ENCODE peak calls at places on chromosomes 2 and 18, in seven cellular contexts. W, M, K, Z, S, C and H are unnamed samples.

GRCh38 chr2:210363876-210364275 is 48.9 kb upstream of the MYL1 start:
- DNase-seq in W (no peak), M (no peak), K (no peak), Z (no peak), S (no peak), C (no peak), H (no peak)

GRCh38 chr2:199439094-199439493 is 18.6 kb downstream of the SATB2 start:
- DNase-seq in W (no peak), M (no peak), K (no peak), Z (no peak), S (no peak), C (no peak), H (no peak)

GRCh38 chr2:80326214-80326613 is 21.7 kb upstream of the LRRTM1 start:
- DNase-seq in W (no peak), M (no peak), K (peak; percentile 64), Z (peak; percentile 47), S (no peak), C (no peak), H (no peak)

GRCh38 chr2:26768759-26769500 is 4.8 kb downstream of the SLC35F6 start:
- DNase-seq in W (peak; percentile 35), M (no peak), K (no peak), Z (peak; percentile 83), S (peak; percentile 11), C (no peak), H (peak; percentile 78)

GRCh38 chr2:214103199-214104001 is 307.5 kb upstream of the VWC2L start:
- DNase-seq in W (no peak), M (no peak), K (no peak), Z (no peak), S (no peak), C (peak; percentile 96), H (no peak)

GRCh38 chr2:27171351-27171848 is 22.6 kb downstream of the TCF23 start:
- DNase-seq in W (no peak), M (no peak), K (no peak), Z (peak; percentile 28), S (no peak), C (no peak), H (no peak)

GRCh38 chr2:26988165-26988879 is 17.9 kb downstream of the MAPRE3 start:
- DNase-seq in W (no peak), M (no peak), K (no peak), Z (peak; percentile 93), S (no peak), C (no peak), H (peak; percentile 75)

GRCh38 chr18:49757513-49758262 is 55.6 kb downstream of the ACAA2 start:
- DNase-seq in W (no peak), M (peak; percentile 72), K (no peak), Z (no peak), S (no peak), C (no peak), H (no peak)

GRCh38 chr18:23627325-23627724 is 35.4 kb downstream of the ANKRD29 start:
- DNase-seq in W (no peak), M (no peak), K (no peak), Z (peak; percentile 90), S (no peak), C (no peak), H (peak; percentile 83)

GRCh38 chr2:102790086-102790453 is 28.2 kb downstream of the TMEM182 start:
- DNase-seq in W (no peak), M (no peak), K (no peak), Z (no peak), S (no peak), C (no peak), H (no peak)

GRCh38 chr18:67035026-67035425 is 431.1 kb upstream of the CDH19 start:
- DNase-seq in W (no peak), M (no peak), K (no peak), Z (no peak), S (no peak), C (no peak), H (no peak)

GRCh38 chr18:62637807-62638687 is 77.3 kb upstream of the PHLPP1 start:
- DNase-seq in W (no peak), M (peak; percentile 59), K (peak; percentile 16), Z (no peak), S (no peak), C (peak; percentile 40), H (no peak)

GRCh38 chr2:85396531-85397470 is 13.4 kb downstream of the CAPG start:
- DNase-seq in W (no peak), M (no peak), K (no peak), Z (no peak), S (no peak), C (no peak), H (no peak)

GRCh38 chr2:125405816-125406215 is 1250.1 kb upstream of the GYPC start:
- DNase-seq in W (no peak), M (no peak), K (no peak), Z (peak; percentile 83), S (no peak), C (no peak), H (peak; percentile 61)

GRCh38 chr2:27730249-27730648 is 41.3 kb upstream of the MRPL33 start:
- DNase-seq in W (no peak), M (no peak), K (no peak), Z (no peak), S (no peak), C (no peak), H (no peak)